ENCODE peak calls at places on chromosomes 13 and 19, in six cellular contexts. F, H, L, S, U and K are unnamed samples. For H3K4me1, the result is how much of the 10 kb centered on the place peaks cover.

GRCh38 chr19:2270572-2271515 is 11.1 kb downstream of the PEAK3 start:
- DNase-seq in F (peak), S (no peak), L (peak), H (no peak), U (peak), K (peak)

GRCh38 chr19:31436121-31436776 is 87.0 kb upstream of the TSHZ3 start:
- DNase-seq in U (no peak), F (no peak), S (no peak), H (no peak), L (no peak), K (no peak)

GRCh38 chr19:48613024-48613851 is 1.6 kb downstream of the FAM83E start:
- DNase-seq in S (no peak), L (no peak), U (peak), H (no peak), F (no peak), K (no peak)

GRCh38 chr13:90800082-90800746 is 547.3 kb upstream of the MIR17HG start:
- DNase-seq in L (no peak), F (no peak), S (no peak), U (no peak), H (no peak), K (no peak)

GRCh38 chr13:108155185-108156106 is 59.9 kb downstream of the LIG4 start:
- DNase-seq in H (peak), L (peak), S (no peak), F (peak), U (peak), K (no peak)

GRCh38 chr19:39246951-39247669 is 1.5 kb downstream of the IFNL4 start:
- DNase-seq in L (no peak), U (no peak), H (no peak), S (no peak), F (peak), K (no peak)

GRCh38 chr13:45538382-45538781 is 73.6 kb downstream of the COG3 start:
- DNase-seq in S (no peak), H (no peak), L (no peak), F (no peak), U (no peak), K (no peak)

GRCh38 chr13:27264181-27264580 is 6.4 kb upstream of the RASL11A start:
- DNase-seq in U (no peak), S (no peak), H (no peak), L (no peak), F (no peak), K (no peak)

GRCh38 chr13:35687336-35687735 is 210.8 kb upstream of the MAB21L1 start:
- DNase-seq in S (no peak), F (no peak), L (no peak), U (no peak), H (no peak), K (no peak)

GRCh38 chr13:21738636-21739035 is 67.8 kb downstream of the FGF9 start:
- DNase-seq in S (no peak), H (no peak), L (no peak), U (no peak), F (no peak), K (no peak)

GRCh38 chr13:78593652-78594494 is 9.5 kb downstream of the POU4F1 start:
- DNase-seq in S (no peak), H (no peak), U (no peak), F (peak), L (no peak), K (no peak)

GRCh38 chr19:49135686-49136085 is 16.3 kb downstream of the PPFIA3 start:
- DNase-seq in U (no peak), L (no peak), F (no peak), H (no peak), S (no peak), K (no peak)

GRCh38 chr13:20165417-20166257 is 4.8 kb upstream of the GJA3 start:
- DNase-seq in S (no peak), U (no peak), H (no peak), F (no peak), L (no peak), K (no peak)

DNA sequence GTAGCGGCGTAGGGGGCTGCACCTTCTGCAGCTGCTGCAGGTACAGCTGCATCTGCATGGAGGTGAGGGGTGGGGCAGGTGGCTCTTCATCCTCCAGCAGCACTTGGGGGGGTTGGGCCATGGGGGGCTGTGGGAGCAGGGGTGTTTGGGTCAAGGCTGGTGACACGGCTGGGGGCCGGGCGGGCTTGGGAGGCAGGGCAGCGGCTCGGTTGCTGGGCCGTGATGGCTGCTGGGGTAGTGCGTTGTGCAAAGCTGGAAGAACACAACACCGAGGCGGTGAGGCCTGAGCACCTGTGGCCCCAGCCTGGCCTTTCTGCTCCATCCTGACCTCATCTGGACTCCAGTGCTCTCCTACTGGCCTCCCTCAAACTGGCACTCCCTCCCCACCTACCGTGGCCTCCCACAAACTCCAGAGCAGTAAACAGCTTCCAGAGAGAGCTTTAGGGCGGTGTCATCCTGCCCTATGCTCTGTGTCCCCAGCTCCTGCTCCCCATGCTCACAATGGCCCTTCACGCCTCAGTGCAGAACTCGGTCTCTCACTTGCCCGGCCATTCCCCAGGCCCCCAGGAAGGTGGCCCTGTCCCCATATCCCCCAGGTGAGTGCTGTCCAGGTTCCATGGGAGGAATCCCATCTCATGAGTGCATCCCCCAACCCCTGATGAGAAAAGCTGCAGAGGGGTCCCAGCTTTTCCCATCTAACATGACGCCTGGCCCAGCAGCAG is 11.1 kb upstream of the EPHX3 start:
- DNase-seq in U (no peak), L (no peak), F (no peak), H (no peak), S (no peak), K (no peak)
- H3K27ac ChIP-seq in U (no peak), L (no peak), F (no peak), H (no peak), S (no peak), K (no peak)

DNA sequence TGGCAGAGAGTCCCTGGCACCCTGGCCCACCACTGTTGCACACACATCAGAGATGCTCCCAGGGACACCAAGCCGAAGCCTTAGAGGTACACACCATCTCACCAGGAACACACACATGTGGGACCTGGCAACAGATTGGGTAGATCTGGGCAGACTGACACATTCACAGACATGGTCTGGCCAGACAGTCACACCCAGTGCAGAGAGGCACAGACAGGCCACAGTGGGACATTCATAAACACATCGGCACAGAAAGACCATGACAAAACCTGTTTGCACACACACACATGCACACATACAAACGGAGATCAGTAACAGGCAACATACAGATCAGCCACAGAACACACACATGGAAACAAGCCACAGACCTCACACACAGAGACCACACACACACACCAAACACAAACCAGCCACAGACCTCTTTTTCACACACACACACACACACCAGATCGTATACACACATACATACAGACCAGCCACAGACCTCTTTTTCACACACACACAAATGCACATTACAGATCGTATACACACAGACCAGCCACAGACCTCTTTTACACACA is 6.3 kb upstream of the JUNB start:
- DNase-seq in L (no peak), U (no peak), S (no peak), H (no peak), F (no peak), K (no peak)
- H3K4me1 ChIP-seq in L (half or more), U (half or more), S (half or more), H (half or more), F (under half), K (under half)

DNA sequence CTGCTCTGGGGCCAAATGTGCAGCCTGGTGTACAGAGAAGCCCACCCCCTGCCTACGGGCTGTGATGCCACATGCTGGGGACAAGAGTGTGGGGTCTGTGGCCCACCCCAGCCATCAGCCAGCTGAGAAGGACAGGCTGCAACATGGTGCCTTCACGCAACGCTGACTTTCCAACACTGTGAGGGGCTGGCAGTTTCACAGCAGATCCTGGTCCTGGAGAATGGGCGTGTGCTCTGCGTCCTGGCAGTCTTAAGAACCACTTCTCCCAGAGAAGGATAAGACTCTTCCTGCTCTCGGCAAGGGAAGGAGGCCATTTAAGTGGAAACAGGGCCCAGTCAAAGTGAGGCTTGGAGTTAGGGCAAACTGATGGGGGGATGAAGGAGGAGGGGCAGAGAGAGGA is 4.6 kb downstream of the LRRC4B start:
- DNase-seq in F (no peak), S (no peak), U (no peak), L (no peak), H (no peak), K (no peak)
- TF ChIP-seq POLR2AphosphoS5 in F (no peak), S (no peak), U (no peak), L (no peak), H (no peak), K (no peak)

GRCh38 chr19:32692727-32693061 is 1.1 kb downstream of the NUDT19 start:
- DNase-seq in U (no peak), L (no peak), S (no peak), F (no peak), H (no peak), K (no peak)
- H3K27ac ChIP-seq in U (peak), L (no peak), S (peak), F (no peak), H (peak), K (peak)

GRCh38 chr13:39102981-39103490 is 64.8 kb downstream of the NHLRC3 start:
- DNase-seq in L (no peak), S (no peak), U (no peak), H (no peak), F (no peak), K (no peak)
- H3K4me1 ChIP-seq in L (under half), S (under half), U (under half), H (under half), F (under half), K (under half)

GRCh38 chr13:49098198-49098597 is 121.9 kb upstream of the MLNR start:
- DNase-seq in F (no peak), U (no peak), L (no peak), H (no peak), S (no peak), K (no peak)

GRCh38 chr13:49100637-49101570 is 119.2 kb upstream of the MLNR start:
- DNase-seq in F (no peak), L (no peak), U (no peak), S (no peak), H (no peak), K (no peak)

GRCh38 chr13:49098771-49099512 is 121.2 kb upstream of the MLNR start:
- DNase-seq in U (no peak), H (no peak), F (peak), S (no peak), L (no peak), K (no peak)

GRCh38 chr13:49099513-49099877 is 120.6 kb upstream of the MLNR start:
- DNase-seq in H (no peak), L (no peak), F (no peak), U (no peak), S (no peak), K (no peak)

DNA sequence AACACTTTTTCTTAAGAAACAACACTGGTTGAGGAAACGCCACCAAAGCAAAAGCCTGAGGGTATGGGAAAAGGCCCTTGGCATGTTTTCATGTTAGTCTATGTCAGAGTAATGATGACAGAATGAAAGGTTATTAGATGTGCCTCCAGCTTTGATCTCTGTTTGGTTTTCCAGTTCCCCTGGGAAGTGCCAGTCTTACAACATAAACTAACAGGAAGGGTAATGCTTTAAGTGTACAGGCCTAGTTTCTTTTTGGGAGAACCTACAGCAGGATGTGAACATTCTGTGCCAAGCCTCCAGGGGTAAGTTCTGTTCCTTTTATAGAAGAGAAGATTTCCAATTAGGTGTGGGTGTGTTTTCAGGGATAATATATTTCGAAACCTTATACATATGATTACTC is 121.7 kb downstream of the FNDC3A start:
- DNase-seq in U (no peak), S (no peak), L (peak), F (no peak), H (no peak), K (peak)
- TF ChIP-seq POLR2AphosphoS5 in U (no peak), S (no peak), L (no peak), F (no peak), H (no peak), K (no peak)

DNA sequence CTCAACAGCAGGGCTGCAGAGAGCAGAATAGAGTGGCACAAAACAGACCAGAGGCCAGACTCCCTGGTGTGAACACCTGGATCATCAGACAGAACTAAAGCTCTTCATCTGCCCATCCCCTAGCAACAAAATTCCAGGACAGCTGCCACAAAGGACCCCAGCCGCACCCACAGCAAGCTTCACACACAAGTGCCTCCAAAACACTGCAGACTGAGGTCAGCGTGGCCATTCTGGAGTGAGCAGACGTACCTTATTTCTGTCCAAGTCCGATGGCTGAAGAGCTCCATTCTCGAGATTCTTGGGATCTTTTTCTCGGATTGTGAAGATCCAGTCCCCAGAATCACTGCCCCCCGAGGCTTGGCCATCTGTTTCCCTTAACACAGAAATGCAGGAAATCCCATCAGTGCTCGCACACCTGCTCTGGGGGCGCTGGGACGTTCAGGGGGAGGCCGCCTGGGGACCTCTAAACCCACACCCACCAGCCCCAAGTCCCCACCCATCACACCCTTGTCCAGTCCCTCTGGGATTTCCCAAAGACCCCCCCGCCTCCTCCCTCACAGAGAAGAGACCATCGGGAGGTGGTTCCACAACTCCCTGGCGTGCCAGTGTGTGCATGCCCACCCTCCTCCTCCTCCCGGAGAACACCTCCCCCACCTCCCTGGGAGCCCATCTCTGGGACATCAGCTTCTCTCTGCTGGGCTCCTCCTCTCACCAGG is 115.2 kb downstream of the STK24 start:
- DNase-seq in U (no peak), H (no peak), F (no peak), S (no peak), L (no peak), K (no peak)
- H3K27ac ChIP-seq in U (no peak), H (no peak), F (no peak), S (no peak), L (no peak), K (no peak)

GRCh38 chr19:4057913-4058695 is 8.6 kb downstream of the ZBTB7A start:
- DNase-seq in S (no peak), F (peak), U (peak), L (peak), H (no peak), K (peak)
- H3K4me1 ChIP-seq in S (under half), F (under half), U (half or more), L (half or more), H (under half), K (half or more)